ENCODE peak calls at places on chromosomes 6 and 20, in four cellular contexts. W is IMR-90, N is transverse colon, S is heart left ventricle. U is an unnamed sample.

GRCh38 chr20:49684335-49684997 is 29.2 kb downstream of the B4GALT5 start:
- DNase-seq in W (no peak), N (no peak), S (no peak), U (no peak)

GRCh38 chr6:41373919-41374617 is 38.7 kb downstream of the NCR2 start:
- DNase-seq in W (no peak), N (no peak), S (no peak), U (no peak)

GRCh38 chr6:13536796-13537526 is 37.4 kb upstream of the SIRT5 start:
- DNase-seq in W (no peak), N (no peak), S (no peak), U (no peak)

GRCh38 chr6:1615651-1616420 is 6.1 kb downstream of the FOXC1 start:
- DNase-seq in W (no peak), N (no peak), S (no peak), U (no peak)

GRCh38 chr6:110589865-110590513 is 113.6 kb upstream of the SLC22A16 start:
- DNase-seq in W (no peak), N (no peak), S (no peak), U (no peak)

GRCh38 chr6:157194110-157194509 is 129.2 kb downstream of the TMEM242 start:
- DNase-seq in W (no peak), N (no peak), S (no peak), U (no peak)

GRCh38 chr6:161583561-161583960 is 309.7 kb upstream of the AGPAT4 start:
- DNase-seq in W (no peak), N (no peak), S (no peak), U (no peak)

GRCh38 chr6:101458341-101458740 is 64.8 kb downstream of the GRIK2 start:
- DNase-seq in W (peak), N (no peak), S (no peak), U (no peak)

GRCh38 chr6:106377061-106377540 is 16.6 kb downstream of the CRYBG1 start:
- DNase-seq in W (peak), N (no peak), S (no peak), U (no peak)

GRCh38 chr6:157768863-157769551 is 54.0 kb upstream of the SNX9 start:
- DNase-seq in W (no peak), N (no peak), S (no peak), U (no peak)

GRCh38 chr6:119166024-119166782 is 87.7 kb upstream of the FAM184A start:
- DNase-seq in W (no peak), N (no peak), S (no peak), U (no peak)

GRCh38 chr6:109486068-109486467 is 3.0 kb upstream of the ZBTB24 start:
- DNase-seq in W (no peak), N (no peak), S (no peak), U (no peak)

GRCh38 chr20:63070771-63071540 is 64.2 kb upstream of the BHLHE23 start:
- DNase-seq in W (no peak), N (no peak), S (no peak), U (no peak)

GRCh38 chr20:10672579-10673127 is 1.1 kb downstream of the JAG1 start:
- DNase-seq in W (peak), N (peak), S (peak), U (peak)

GRCh38 chr6:138063726-138064125 is 43.5 kb downstream of the PERP start:
- DNase-seq in W (no peak), N (no peak), S (no peak), U (no peak)

GRCh38 chr6:51765230-51765629 is 322.2 kb downstream of the PKHD1 start:
- DNase-seq in W (no peak), N (no peak), S (no peak), U (no peak)

GRCh38 chr20:51738877-51739447 is 29.2 kb downstream of the ATP9A start:
- DNase-seq in W (no peak), N (peak), S (no peak), U (no peak)

GRCh38 chr6:41271901-41272395 is 14.5 kb downstream of the TREM1 start:
- DNase-seq in W (no peak), N (peak), S (no peak), U (no peak)

GRCh38 chr20:48828734-48829460 is 1.1 kb upstream of the PREX1 start:
- DNase-seq in W (no peak), N (no peak), S (no peak), U (no peak)

GRCh38 chr6:107313776-107314175 is 145.6 kb downstream of the PDSS2 start:
- DNase-seq in W (no peak), N (no peak), S (no peak), U (no peak)

GRCh38 chr20:45117581-45117980 is 2.6 kb upstream of the WFDC5 start:
- DNase-seq in W (no peak), N (peak), S (no peak), U (no peak)

GRCh38 chr20:20734475-20734948 is 22.1 kb upstream of the RALGAPA2 start:
- DNase-seq in W (no peak), N (no peak), S (no peak), U (no peak)

GRCh38 chr6:53611342-53611741 is 54.2 kb downstream of the KLHL31 start:
- DNase-seq in W (peak), N (no peak), S (no peak), U (no peak)

DNA sequence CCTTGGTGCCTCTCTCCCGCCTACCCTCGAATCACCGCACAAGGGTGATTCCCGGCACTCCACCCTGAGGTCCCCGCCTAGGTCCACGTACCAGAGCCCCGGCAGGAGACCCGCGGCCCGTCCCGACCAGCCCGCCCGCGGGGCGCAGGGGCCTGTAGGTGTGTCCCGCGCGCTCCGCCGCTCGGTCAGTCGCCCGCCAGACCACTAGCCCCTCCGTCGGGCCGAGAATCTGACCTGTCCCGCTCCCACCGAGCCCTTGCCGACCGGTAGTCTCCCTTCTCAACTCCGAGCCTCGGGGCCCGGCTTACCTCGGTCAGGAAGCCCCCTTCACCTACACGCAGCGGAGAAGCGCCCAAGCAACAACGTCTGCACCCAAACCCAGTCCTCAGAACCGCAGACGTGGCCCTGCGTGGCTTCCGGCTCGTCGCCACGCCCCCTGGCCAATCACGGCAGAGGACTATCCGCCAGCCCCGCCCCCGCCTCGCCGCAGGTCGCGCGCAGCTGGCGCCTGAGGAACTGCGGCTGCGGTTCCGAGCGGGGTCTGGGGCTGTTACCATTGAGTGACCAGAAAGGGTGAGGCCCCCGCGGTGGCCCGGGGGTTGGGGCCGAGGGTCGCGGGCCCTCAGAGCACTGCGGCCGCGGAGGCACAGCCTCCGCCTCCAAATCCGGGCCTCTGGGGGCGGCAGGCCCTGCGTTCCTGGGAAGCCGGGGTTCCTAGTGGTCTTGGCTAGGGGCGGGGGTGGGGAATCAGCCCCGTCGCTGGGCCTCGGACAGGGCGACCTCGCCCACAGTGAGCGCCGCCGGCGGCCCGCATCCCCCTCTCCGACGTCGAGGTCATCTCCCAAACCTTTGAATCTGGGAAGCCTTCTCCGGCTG is at the start of the genes PGM3 and RWDD2A:
- DNase-seq in W (peak), N (peak), S (peak), U (peak)
- TF ChIP-seq POLR2A in W (peak), N (peak), S (peak), U (peak)

GRCh38 chr6:2877960-2878359 is 25.1 kb downstream of the SERPINB9 start:
- DNase-seq in W (no peak), N (no peak), S (no peak), U (no peak)

GRCh38 chr6:2875840-2876207 is 27.3 kb downstream of the SERPINB9 start:
- DNase-seq in W (no peak), N (peak), S (peak), U (no peak)

GRCh38 chr6:2873643-2874042 is 29.5 kb downstream of the SERPINB9 start:
- DNase-seq in W (no peak), N (no peak), S (no peak), U (no peak)

GRCh38 chr6:2876210-2877056 is 26.7 kb downstream of the SERPINB9 start:
- DNase-seq in W (peak), N (peak), S (peak), U (peak)

GRCh38 chr6:2877057-2877882 is 25.8 kb downstream of the SERPINB9 start:
- DNase-seq in W (peak), N (peak), S (no peak), U (peak)
- H3K4me3 ChIP-seq in W (no peak), N (no peak), S (peak), U (no peak)

DNA sequence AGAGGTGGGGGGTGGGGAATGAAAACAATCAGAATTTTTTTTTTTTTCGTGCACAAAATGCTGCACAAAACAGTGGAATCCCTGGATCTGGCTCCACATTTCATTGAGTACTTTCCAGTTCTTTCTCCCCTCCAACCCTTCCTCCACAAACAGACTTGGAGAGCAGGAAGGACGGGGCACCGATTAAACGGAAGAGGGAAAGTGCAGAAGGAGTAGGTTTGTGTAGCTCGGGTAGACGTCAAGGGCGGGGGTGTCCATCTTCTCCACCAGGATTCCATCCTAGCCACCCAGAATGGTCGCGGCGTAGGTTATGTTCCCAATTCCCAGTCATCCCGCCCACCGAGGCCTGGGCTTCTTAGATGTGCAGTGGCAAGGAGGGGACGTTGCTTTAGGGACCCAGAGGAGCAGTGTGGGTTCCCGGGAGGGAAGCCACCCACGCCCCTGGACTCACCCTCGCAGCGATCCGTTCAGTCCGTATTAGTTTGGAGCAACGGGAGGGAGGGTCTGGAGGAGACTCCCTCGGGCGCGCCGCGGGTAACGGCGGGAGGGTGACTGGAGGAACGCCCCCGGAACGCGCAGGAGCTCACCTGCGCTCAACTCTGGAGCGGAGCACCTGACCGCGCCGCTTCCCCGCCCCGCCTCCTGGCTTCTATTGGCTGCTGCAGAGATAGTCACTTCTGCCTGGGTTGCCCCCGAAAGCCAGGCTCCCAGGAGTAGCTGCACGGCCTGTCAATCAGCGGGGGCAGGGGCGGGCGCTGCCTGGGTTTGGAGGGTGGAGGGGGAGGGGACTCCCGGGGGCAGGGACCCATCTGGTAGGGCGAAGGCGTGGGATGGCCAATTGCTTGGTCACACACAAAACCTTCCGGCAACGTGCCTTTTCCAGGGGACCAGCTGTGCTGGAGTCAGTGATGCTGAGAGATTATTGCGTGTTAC is at the start of gene ENPP5:
- DNase-seq in W (no peak), N (peak), S (peak), U (peak)
- TF ChIP-seq POLR2A in W (no peak), N (peak), S (no peak), U (no peak)

DNA sequence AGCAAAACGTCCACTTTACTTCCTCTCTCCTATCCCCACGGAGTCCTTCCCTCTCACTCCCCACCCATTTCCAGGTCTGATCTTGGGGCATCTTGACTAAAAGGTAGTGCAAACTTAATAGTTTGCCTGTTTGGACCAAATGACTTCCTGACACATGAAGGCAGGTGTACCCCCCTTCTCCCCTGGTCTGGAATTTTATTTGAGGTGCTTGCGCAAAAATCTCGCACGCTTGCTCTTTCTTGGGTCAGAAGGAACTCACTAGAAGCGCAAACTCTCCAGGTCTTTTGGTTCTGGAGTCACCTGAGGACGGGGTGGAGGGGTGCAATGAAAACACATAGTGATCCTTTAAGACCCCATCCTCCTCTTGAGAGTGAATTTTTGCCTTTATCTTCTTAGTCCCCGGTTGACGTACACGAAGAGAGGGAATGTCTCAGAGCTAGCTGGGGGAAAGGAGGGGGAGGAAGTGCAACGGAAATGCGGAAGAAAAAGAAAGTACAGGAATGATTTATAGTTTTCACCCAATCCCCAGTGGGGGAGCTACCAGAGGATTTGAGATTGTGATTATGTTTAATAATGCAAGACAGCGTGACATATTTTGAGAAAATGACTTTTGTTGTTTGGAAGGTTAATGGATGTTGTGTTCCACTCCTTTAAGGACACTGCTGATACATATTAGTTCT is 4.9 kb downstream of the ADGRB3 start:
- DNase-seq in W (no peak), N (no peak), S (peak), U (no peak)
- H3K4me3 ChIP-seq in W (no peak), N (peak), S (peak), U (peak)

GRCh38 chr6:123898669-123899068 is 95.0 kb downstream of the NKAIN2 start:
- DNase-seq in W (no peak), N (no peak), S (no peak), U (no peak)

GRCh38 chr6:123899745-123900144 is 96.1 kb downstream of the NKAIN2 start:
- DNase-seq in W (no peak), N (no peak), S (no peak), U (no peak)

GRCh38 chr6:123895346-123895745 is 91.7 kb downstream of the NKAIN2 start:
- DNase-seq in W (no peak), N (no peak), S (no peak), U (no peak)
- TF ChIP-seq POLR2A in W (no peak), N (no peak), S (no peak), U (no peak)

DNA sequence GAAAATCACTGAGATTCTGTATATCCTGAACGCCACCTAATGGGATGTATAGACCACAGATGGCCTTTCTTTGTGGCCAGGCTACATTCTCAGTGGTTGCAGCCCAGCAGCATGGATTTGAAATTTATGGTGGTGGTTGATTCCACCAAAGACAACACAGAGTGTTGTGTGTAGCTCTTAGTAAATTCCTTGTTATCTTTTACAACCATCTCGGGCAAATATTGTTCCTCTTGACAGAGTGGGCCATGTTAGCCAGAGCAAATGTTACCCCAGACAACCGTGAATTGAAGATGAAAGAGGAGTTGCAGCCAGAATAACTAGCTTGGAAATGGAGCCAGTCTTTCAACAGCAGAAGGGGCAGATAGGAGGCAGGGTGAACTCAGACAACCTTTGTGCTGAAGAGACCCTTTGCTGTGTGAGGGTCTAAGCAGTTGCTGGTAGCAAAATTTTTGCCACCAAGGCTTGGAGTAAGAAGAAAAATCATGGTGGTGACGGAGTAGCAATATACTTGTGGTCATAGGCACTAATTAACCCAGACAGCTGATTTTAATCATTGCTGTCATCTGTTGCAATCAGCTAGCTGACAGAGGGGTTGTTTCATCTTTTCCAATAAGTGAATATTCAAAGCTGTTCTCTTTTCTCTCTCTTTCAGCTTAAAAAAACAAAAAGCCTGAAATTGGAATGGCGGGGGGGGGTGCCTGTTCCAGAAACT is 39.7 kb downstream of the SLC24A3 start:
- DNase-seq in W (no peak), N (no peak), S (no peak), U (peak)
- H3K4me3 ChIP-seq in W (no peak), N (no peak), S (no peak), U (no peak)

DNA sequence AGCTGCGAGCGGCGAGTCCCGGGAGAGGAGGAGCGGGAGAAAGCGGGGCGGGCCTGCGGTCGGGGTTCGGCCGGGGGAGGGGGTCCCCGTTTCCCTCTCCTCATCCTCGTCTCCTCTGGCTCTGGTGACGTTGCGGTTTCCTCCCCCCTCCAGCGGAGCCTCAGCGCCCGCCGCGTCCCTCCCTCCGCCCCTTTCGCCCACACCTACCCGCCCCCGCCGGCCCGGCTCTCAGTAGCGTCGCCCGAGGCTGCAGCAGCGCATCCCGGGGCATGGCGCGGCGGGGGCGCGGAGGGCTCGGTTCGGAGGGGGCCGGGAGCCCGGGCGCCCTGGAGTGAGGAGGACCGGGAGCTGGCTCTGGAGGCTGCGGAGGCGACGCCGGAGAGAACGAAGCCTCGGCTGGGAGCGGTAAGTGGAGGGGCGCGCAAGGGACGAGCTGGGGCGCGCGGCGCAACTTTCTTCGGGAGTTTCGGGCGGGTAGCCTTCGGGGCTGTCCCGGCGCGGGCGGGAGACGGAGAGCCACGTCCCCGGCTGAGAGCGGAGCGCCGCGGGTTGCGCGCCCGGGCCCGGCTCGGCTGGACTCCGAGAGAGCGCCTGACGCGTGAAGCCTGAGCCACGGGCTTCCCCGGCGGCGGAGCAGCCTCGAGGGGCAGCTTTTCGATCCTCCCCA is at the start of gene DSE:
- DNase-seq in W (peak), N (peak), S (peak), U (peak)
- TF ChIP-seq POLR2A in W (peak), N (peak), S (peak), U (peak)

GRCh38 chr6:26020983-26021349 is 58.4 kb downstream of the TRIM38 start:
- DNase-seq in W (peak), N (peak), S (peak), U (peak)

GRCh38 chr6:26022166-26022510 is 59.5 kb downstream of the TRIM38 start:
- DNase-seq in W (peak), N (peak), S (peak), U (peak)

GRCh38 chr6:26024651-26025046 is 62.0 kb downstream of the TRIM38 start:
- DNase-seq in W (no peak), N (no peak), S (no peak), U (no peak)

GRCh38 chr6:26021350-26022165 is 59.0 kb downstream of the TRIM38 start:
- DNase-seq in W (peak), N (peak), S (peak), U (peak)

DNA sequence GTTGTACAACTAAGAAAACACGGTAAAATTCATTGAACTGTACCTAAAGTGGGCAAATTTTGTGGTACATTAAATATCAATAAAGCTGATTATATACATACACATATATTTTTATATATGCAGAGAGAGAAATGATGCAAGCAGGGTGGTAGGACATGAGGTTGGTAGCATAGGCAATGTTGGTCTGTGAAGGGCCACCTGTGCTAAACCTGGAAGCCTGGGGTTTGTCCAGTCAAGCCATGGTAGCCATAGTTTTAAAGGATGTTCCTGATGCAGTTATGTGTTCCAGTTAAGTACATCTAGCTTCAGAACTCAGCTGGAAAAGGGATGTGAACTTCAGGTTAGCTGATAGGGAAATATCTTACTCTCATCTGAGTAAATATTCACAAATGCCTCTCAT is 60.1 kb downstream of the TRIM38 start:
- DNase-seq in W (no peak), N (no peak), S (no peak), U (no peak)
- H3K4me3 ChIP-seq in W (no peak), N (no peak), S (no peak), U (no peak)